ENCODE peak calls at places on chromosomes 3 and 15, in four cellular contexts. W is A549, I is suprapubic skin, A is K562. Z is an unnamed sample.

GRCh38 chr15:50940506-50940905 is 32.0 kb downstream of the AP4E1 start:
- DNase-seq in W (peak; percentile 28), I (no peak), A (no peak), Z (no peak)

GRCh38 chr15:61383421-61383820 is 154.3 kb upstream of the RORA start:
- DNase-seq in W (no peak), I (no peak), A (no peak), Z (no peak)

GRCh38 chr3:165233521-165234195 is 37.5 kb upstream of the SLITRK3 start:
- DNase-seq in W (no peak), I (no peak), A (no peak), Z (no peak)

GRCh38 chr3:129101370-129102138 is 20.1 kb downstream of the RAB43 start:
- DNase-seq in W (no peak), I (no peak), A (no peak), Z (no peak)

GRCh38 chr15:89383635-89384604 is 49.3 kb upstream of the POLG start:
- DNase-seq in W (peak; percentile 56), I (no peak), A (no peak), Z (no peak)

GRCh38 chr3:149487598-149488197 is 13.2 kb downstream of the TM4SF4 start:
- DNase-seq in W (peak; percentile 62), I (no peak), A (peak; percentile 43), Z (no peak)

GRCh38 chr3:4394048-4394447 is 73.0 kb downstream of the SUMF1 start:
- DNase-seq in W (no peak), I (no peak), A (no peak), Z (no peak)

GRCh38 chr3:14524920-14525660 is 15.1 kb downstream of the GRIP2 start:
- DNase-seq in W (no peak), I (peak; percentile 53), A (no peak), Z (no peak)

GRCh38 chr3:64105816-64106215 is 82.5 kb upstream of the PSMD6 start:
- DNase-seq in W (no peak), I (no peak), A (no peak), Z (no peak)

GRCh38 chr3:119294402-119294888 is 262 bp downstream of the ARHGAP31 start:
- DNase-seq in W (peak; percentile 32), I (peak; percentile 75), A (no peak), Z (peak; percentile 68)

GRCh38 chr3:55601366-55602080 is 114.4 kb upstream of the WNT5A start:
- DNase-seq in W (no peak), I (no peak), A (no peak), Z (no peak)

GRCh38 chr3:113147608-113148306 is 63.6 kb upstream of the BOC start:
- DNase-seq in W (no peak), I (no peak), A (no peak), Z (no peak)

GRCh38 chr15:69265347-69265955 is 33.3 kb upstream of the PAQR5 start:
- DNase-seq in W (peak; percentile 58), I (no peak), A (no peak), Z (no peak)

GRCh38 chr3:140771030-140771677 is 93.3 kb downstream of the TRIM42 start:
- DNase-seq in W (no peak), I (no peak), A (no peak), Z (no peak)

GRCh38 chr3:58824285-58824684 is 157.7 kb upstream of the FAM3D start:
- DNase-seq in W (peak; percentile 46), I (no peak), A (peak; percentile 20), Z (peak; percentile 74)

GRCh38 chr3:126523745-126524428 is at the start of gene CHST13:
- DNase-seq in W (peak; percentile 51), I (no peak), A (peak; percentile 48), Z (peak; percentile 46)

GRCh38 chr3:113747719-113748046 is 848 bp downstream of the ATP6V1A start:
- DNase-seq in W (no peak), I (no peak), A (no peak), Z (no peak)

GRCh38 chr3:71602256-71602655 is 18.7 kb upstream of the FOXP1 start:
- DNase-seq in W (no peak), I (no peak), A (no peak), Z (no peak)

GRCh38 chr3:24829632-24830229 is 335.1 kb upstream of the THRB start:
- DNase-seq in W (peak; percentile 8), I (no peak), A (no peak), Z (peak; percentile 55)

GRCh38 chr3:37968784-37969600 is 21.6 kb upstream of the VILL start:
- DNase-seq in W (no peak), I (no peak), A (no peak), Z (no peak)

GRCh38 chr3:12629560-12629959 is 34.4 kb downstream of the RAF1 start:
- DNase-seq in W (no peak), I (no peak), A (no peak), Z (peak; percentile 62)

GRCh38 chr15:38758001-38758400 is 193.4 kb upstream of the RASGRP1 start:
- DNase-seq in W (peak; percentile 2), I (no peak), A (no peak), Z (no peak)

GRCh38 chr15:40016224-40016865 is 22.6 kb downstream of the SRP14 start:
- DNase-seq in W (no peak), I (no peak), A (no peak), Z (no peak)

GRCh38 chr3:197253243-197253947 is 45.0 kb downstream of the DLG1 start:
- DNase-seq in W (no peak), I (no peak), A (no peak), Z (no peak)

GRCh38 chr3:20696393-20697045 is 510.5 kb upstream of the SGO1 start:
- DNase-seq in W (no peak), I (no peak), A (no peak), Z (no peak)

DNA sequence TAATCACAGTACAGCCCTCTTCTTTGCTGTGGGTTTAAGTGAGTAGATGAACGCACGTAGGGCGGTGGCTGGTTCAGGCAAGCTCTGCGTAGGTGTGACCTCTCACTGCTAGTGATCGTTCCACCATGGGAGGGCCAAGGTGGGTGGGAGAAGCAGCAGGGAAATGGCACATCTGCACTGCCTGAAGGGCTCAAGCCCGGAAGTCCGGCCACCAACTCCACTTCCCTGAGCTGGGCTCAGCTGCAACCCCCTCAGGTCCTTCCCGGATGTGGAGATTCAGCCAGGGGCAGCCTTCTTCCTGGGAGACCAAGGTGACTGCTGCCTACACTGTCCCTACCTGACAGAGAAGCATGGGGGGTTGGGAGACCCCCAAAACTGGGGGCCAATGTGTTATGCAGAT is 102.8 kb downstream of the ADCY5 start:
- DNase-seq in W (no peak), I (peak; percentile 22), A (no peak), Z (no peak)
- TF ChIP-seq EP300 in W (no peak), I (no peak), A (no peak), Z (no peak)

GRCh38 chr3:112078125-112079083 is 7.8 kb upstream of the C3orf52 start:
- DNase-seq in W (no peak), I (no peak), A (no peak), Z (no peak)

GRCh38 chr3:112074006-112074405 is 12.2 kb upstream of the C3orf52 start:
- DNase-seq in W (no peak), I (no peak), A (no peak), Z (no peak)

DNA sequence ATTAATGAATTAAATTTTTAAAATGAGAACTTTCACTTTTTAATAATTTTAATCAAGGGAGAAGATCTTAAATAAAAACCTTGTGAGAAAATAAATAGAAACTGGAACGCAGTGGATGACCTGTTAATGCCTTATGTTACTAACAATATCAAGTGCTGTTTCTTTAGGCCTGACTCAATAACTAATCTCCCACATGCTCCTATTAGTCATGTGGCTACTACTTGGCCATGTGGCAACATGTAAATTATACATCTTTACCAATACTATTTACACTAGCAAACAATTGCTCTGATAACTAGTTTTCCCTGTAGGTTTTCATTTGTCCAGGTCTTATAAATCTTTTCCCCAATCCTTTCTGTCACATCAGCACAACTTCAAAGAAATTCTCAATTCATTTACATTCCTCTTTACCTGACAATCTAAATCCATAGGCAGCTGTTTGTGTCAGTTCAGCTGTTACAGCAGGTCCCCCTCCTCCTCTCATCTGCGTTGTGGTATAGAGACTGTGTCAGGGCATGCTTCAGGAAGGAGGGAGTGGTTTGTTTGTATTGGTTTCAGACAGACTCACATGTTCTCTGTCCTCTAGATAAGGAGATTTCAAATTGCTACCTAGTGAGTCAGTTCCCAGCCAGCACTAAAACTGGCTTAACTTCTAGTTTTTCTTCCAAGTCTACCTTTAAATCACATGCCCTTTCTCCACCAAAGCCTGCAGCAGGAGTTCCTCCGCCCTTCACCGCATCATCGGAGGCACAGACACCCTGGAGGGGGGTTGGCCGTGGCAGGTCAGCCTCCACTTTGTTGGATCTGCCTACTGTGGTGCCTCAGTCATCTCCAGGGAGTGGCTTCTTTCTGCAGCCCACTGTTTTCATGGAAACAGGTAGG is 11.3 kb upstream of the C3orf52 start:
- DNase-seq in W (peak; percentile 90), I (peak; percentile 66), A (no peak), Z (peak; percentile 59)
- H3K27ac ChIP-seq in W (peak overlapping the region; percentile 68), I (peak overlapping the region; percentile 79), A (no peak overlapping the region), Z (peak overlapping the region; percentile 84)

GRCh38 chr3:32127219-32127826 is 20.9 kb downstream of the GPD1L start:
- DNase-seq in W (no peak), I (no peak), A (no peak), Z (no peak)

GRCh38 chr3:32123620-32124019 is 17.2 kb downstream of the GPD1L start:
- DNase-seq in W (no peak), I (no peak), A (no peak), Z (no peak)

GRCh38 chr3:32129832-32130231 is 23.4 kb downstream of the GPD1L start:
- DNase-seq in W (no peak), I (no peak), A (no peak), Z (no peak)

GRCh38 chr3:32124977-32125376 is 18.6 kb downstream of the GPD1L start:
- DNase-seq in W (no peak), I (no peak), A (no peak), Z (no peak)

GRCh38 chr3:32126305-32127015 is 20.0 kb downstream of the GPD1L start:
- DNase-seq in W (no peak), I (no peak), A (no peak), Z (no peak)
- TF ChIP-seq EP300 in W (no peak), I (no peak), A (no peak), Z (no peak)

DNA sequence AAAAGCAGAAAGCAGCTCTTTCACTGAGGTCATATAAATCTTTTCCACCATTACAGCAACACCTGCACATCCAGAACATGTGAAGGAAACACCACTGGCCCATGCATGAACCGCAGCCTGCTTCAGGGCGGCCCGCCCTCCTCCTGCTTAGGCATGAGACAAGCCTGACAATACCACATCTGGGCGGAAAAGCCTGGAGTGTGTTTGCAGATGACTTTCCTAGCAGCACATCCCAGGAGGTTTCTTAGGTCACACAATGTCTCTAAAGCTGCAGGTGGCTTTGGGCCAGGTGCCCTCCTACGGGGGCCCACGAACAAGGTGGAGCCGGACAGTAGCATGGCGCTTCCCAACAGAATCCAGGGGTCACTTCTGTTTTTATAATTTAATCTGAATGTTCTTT is 19.6 kb downstream of the CYFIP1 start:
- DNase-seq in W (no peak), I (peak; percentile 33), A (no peak), Z (no peak)
- H3K27ac ChIP-seq in W (no peak overlapping the region), I (no peak overlapping the region), A (no peak overlapping the region), Z (no peak overlapping the region)

GRCh38 chr3:112132975-112133448 is at the start of gene GCSAM:
- DNase-seq in W (no peak), I (no peak), A (no peak), Z (no peak)
- TF ChIP-seq EP300 in W (no peak), I (no peak), A (no peak), Z (no peak)

Z was measured in stomach.